ENCODE peak calls at places on chromosomes 11 and 22, in eight cellular contexts. X, J, R, C, K, E, W and A are unnamed samples.

GRCh38 chr22:35425971-35426800 is 26.2 kb downstream of the MCM5 start:
- DNase-seq in X (no peak), C (no peak), W (no peak), K (no peak), E (peak; percentile 75), J (no peak), R (no peak), A (no peak)

GRCh38 chr22:37631448-37632173 is 7.9 kb upstream of the SH3BP1 start:
- DNase-seq in E (no peak), J (no peak), X (no peak), W (no peak), C (no peak), R (no peak), K (no peak), A (no peak)

GRCh38 chr11:5941951-5942350 is at the start of gene OR56A3:
- DNase-seq in E (no peak), K (no peak), X (no peak), W (no peak), J (no peak), R (no peak), C (no peak), A (no peak)

GRCh38 chr11:45180888-45181594 is 34.6 kb downstream of the PRDM11 start:
- DNase-seq in W (peak; percentile 51), R (no peak), E (peak; percentile 52), X (peak; percentile 36), K (peak; percentile 89), C (peak; percentile 54), J (peak; percentile 46), A (peak; percentile 24)

GRCh38 chr22:49096476-49096875 is 731.2 kb downstream of the BRD1 start:
- DNase-seq in K (no peak), R (no peak), E (no peak), C (no peak), W (no peak), X (no peak), J (no peak), A (no peak)

GRCh38 chr11:63939351-63939920 is 634 bp downstream of the NAA40 start:
- DNase-seq in J (peak; percentile 3), E (peak; percentile 37), K (no peak), R (no peak), C (peak; percentile 48), X (peak; percentile 22), W (peak; percentile 7), A (no peak)

GRCh38 chr11:57163160-57163868 is 18.4 kb upstream of the LRRC55 start:
- DNase-seq in E (no peak), C (no peak), R (no peak), K (no peak), W (no peak), J (no peak), X (no peak), A (no peak)

GRCh38 chr11:60869451-60869825 is 2.1 kb downstream of the ZP1 start:
- DNase-seq in C (no peak), K (no peak), J (no peak), E (no peak), W (no peak), X (no peak), R (no peak), A (no peak)

GRCh38 chr11:15655552-15655951 is 540.8 kb downstream of the INSC start:
- DNase-seq in K (no peak), R (no peak), J (no peak), X (no peak), E (no peak), C (no peak), W (no peak), A (no peak)

GRCh38 chr22:39520874-39521857 is 804 bp downstream of the ATF4 start:
- DNase-seq in C (peak; percentile 65), R (peak; percentile 79), W (peak; percentile 16), X (peak; percentile 68), J (peak; percentile 74), K (peak; percentile 91), E (peak; percentile 29), A (no peak)

GRCh38 chr22:31488988-31489617 is 539 bp downstream of the EIF4ENIF1 start:
- DNase-seq in E (peak; percentile 4), X (peak; percentile 21), J (peak; percentile 48), R (no peak), K (peak; percentile 74), C (peak; percentile 51), W (peak; percentile 6), A (peak; percentile 21)

GRCh38 chr11:72250661-72251465 is 6.9 kb upstream of the PHOX2A start:
- DNase-seq in E (no peak), W (no peak), K (no peak), C (no peak), R (no peak), J (no peak), X (no peak), A (no peak)

GRCh38 chr11:66840317-66841091 is 2.7 kb upstream of the RCE1 start:
- DNase-seq in X (no peak), R (peak; percentile 44), C (no peak), E (no peak), W (no peak), J (no peak), K (peak; percentile 72), A (peak; percentile 34)

GRCh38 chr22:19638282-19639015 is 75.9 kb upstream of the SEPTIN5 start:
- DNase-seq in E (no peak), R (no peak), W (no peak), C (no peak), X (no peak), K (peak; percentile 57), J (no peak), A (no peak)

GRCh38 chr22:46245515-46245914 is 4.6 kb downstream of the CDPF1 start:
- DNase-seq in C (no peak), E (no peak), R (no peak), X (no peak), K (no peak), W (no peak), J (no peak), A (no peak)